ENCODE peak calls at places on chromosomes 5 and 9, in six cellular contexts. M is Panc1, N is A549, O is GM23338, Z is HL-60, U is HepG2. A is an unnamed sample.
A peak's percentile ranks its signal among the peaks of the same experiment; 100 is the strongest.

GRCh38 chr5:100790951-100791350 is 112.1 kb downstream of the ST8SIA4 start:
- DNase-seq in M (no peak), N (no peak), O (no peak), Z (no peak), U (no peak), A (no peak)

GRCh38 chr5:131186561-131187256 is 16.0 kb downstream of the LYRM7 start:
- DNase-seq in M (peak; percentile 68), N (no peak), O (no peak), Z (no peak), U (no peak), A (no peak)

GRCh38 chr9:137194388-137194787 is 5.9 kb downstream of the SSNA1 start:
- DNase-seq in M (no peak), N (no peak), O (no peak), Z (no peak), U (no peak), A (no peak)

GRCh38 chr5:106397700-106398099 is 1273.0 kb downstream of the EFNA5 start:
- DNase-seq in M (peak; percentile 86), N (no peak), O (no peak), Z (no peak), U (no peak), A (no peak)

GRCh38 chr9:38127271-38127839 is 58.3 kb upstream of the SHB start:
- DNase-seq in M (no peak), N (no peak), O (no peak), Z (no peak), U (no peak), A (no peak)

GRCh38 chr5:111829701-111830100 is 72.7 kb upstream of the NREP start:
- DNase-seq in M (no peak), N (no peak), O (no peak), Z (no peak), U (no peak), A (no peak)

GRCh38 chr5:110865400-110866094 is 126.7 kb downstream of the SLC25A46 start:
- DNase-seq in M (peak; percentile 13), N (peak; percentile 7), O (peak; percentile 87), Z (peak; percentile 1), U (peak; percentile 28), A (peak; percentile 34)

GRCh38 chr5:54049963-54050362 is 260.4 kb downstream of the ARL15 start:
- DNase-seq in M (no peak), N (no peak), O (no peak), Z (no peak), U (no peak), A (no peak)

GRCh38 chr5:15290953-15291352 is 209.0 kb upstream of the FBXL7 start:
- DNase-seq in M (no peak), N (no peak), O (peak; percentile 49), Z (no peak), U (no peak), A (no peak)

GRCh38 chr5:66144799-66145390 is 795 bp downstream of the SREK1 start:
- DNase-seq in M (peak; percentile 61), N (peak; percentile 32), O (no peak), Z (no peak), U (peak; percentile 45), A (no peak)

GRCh38 chr9:5893591-5894236 is 3.0 kb downstream of the MLANA start:
- DNase-seq in M (no peak), N (no peak), O (no peak), Z (no peak), U (peak; percentile 98), A (no peak)

GRCh38 chr5:131997026-131997726 is 14.3 kb downstream of the ACSL6 start:
- DNase-seq in M (no peak), N (no peak), O (no peak), Z (no peak), U (no peak), A (no peak)

GRCh38 chr9:7298123-7298522 is 501.5 kb downstream of the DMAC1 start:
- DNase-seq in M (no peak), N (no peak), O (no peak), Z (no peak), U (no peak), A (no peak)

GRCh38 chr5:113128931-113129330 is 152.3 kb downstream of the DCP2 start:
- DNase-seq in M (no peak), N (no peak), O (no peak), Z (no peak), U (no peak), A (no peak)

GRCh38 chr5:6766558-6767191 is 53.4 kb downstream of the TENT4A start:
- DNase-seq in M (peak; percentile 68), N (peak; percentile 96), O (no peak), Z (peak; percentile 89), U (no peak), A (peak; percentile 89)

GRCh38 chr5:123125172-123125508 is 36.1 kb downstream of the PRDM6 start:
- DNase-seq in M (no peak), N (no peak), O (no peak), Z (no peak), U (no peak), A (no peak)

GRCh38 chr9:134600836-134601638 is 40.6 kb upstream of the COL5A1 start:
- DNase-seq in M (no peak), N (no peak), O (no peak), Z (no peak), U (no peak), A (no peak)

GRCh38 chr5:39219433-39219832 is at the start of gene FYB1:
- DNase-seq in M (no peak), N (no peak), O (no peak), Z (peak; percentile 87), U (no peak), A (no peak)

GRCh38 chr9:133103183-133103986 is 17.7 kb downstream of the RALGDS start:
- DNase-seq in M (peak; percentile 33), N (peak; percentile 72), O (peak; percentile 60), Z (no peak), U (peak; percentile 34), A (peak; percentile 93)

GRCh38 chr5:150598821-150599273 is 41.6 kb upstream of the SYNPO start:
- DNase-seq in M (no peak), N (no peak), O (no peak), Z (no peak), U (no peak), A (no peak)

GRCh38 chr5:169002941-169003555 is 297.9 kb downstream of the SLIT3 start:
- DNase-seq in M (no peak), N (no peak), O (no peak), Z (no peak), U (no peak), A (no peak)

GRCh38 chr9:121194730-121195129 is 6.9 kb downstream of the RAB14 start:
- DNase-seq in M (no peak), N (no peak), O (no peak), Z (no peak), U (no peak), A (no peak)

GRCh38 chr5:11912-12311 is 80.1 kb upstream of the PLEKHG4B start:
- DNase-seq in M (no peak), N (no peak), O (no peak), Z (no peak), U (no peak), A (no peak)

GRCh38 chr5:54742417-54742889 is 224.9 kb downstream of the SNX18 start:
- DNase-seq in M (no peak), N (peak; percentile 19), O (peak; percentile 44), Z (no peak), U (no peak), A (no peak)

GRCh38 chr9:37408933-37409710 is 13.4 kb upstream of the GRHPR start:
- DNase-seq in M (no peak), N (no peak), O (no peak), Z (no peak), U (no peak), A (no peak)

GRCh38 chr9:129888085-129888808 is 53.0 kb downstream of the USP20 start:
- DNase-seq in M (no peak), N (no peak), O (no peak), Z (peak; percentile 97), U (no peak), A (no peak)

GRCh38 chr5:62689599-62690368 is 111.2 kb downstream of the LRRC70 start:
- DNase-seq in M (no peak), N (no peak), O (no peak), Z (peak; percentile 12), U (no peak), A (no peak)

GRCh38 chr9:132011309-132011708 is 68.4 kb downstream of the MED27 start:
- DNase-seq in M (no peak), N (no peak), O (no peak), Z (no peak), U (no peak), A (no peak)
- TF ChIP-seq REST in M (no peak), N (no peak), O (no peak), Z (no peak), U (no peak), A (no peak)

GRCh38 chr9:70112981-70113380 is 69.3 kb downstream of the MAMDC2 start:
- DNase-seq in M (no peak), N (no peak), O (no peak), Z (no peak), U (peak; percentile 17), A (no peak)

GRCh38 chr9:70111641-70112236 is 68.1 kb downstream of the MAMDC2 start:
- DNase-seq in M (no peak), N (no peak), O (no peak), Z (no peak), U (peak; percentile 22), A (no peak)

GRCh38 chr9:70108181-70108580 is 64.5 kb downstream of the MAMDC2 start:
- DNase-seq in M (no peak), N (no peak), O (no peak), Z (no peak), U (no peak), A (no peak)

GRCh38 chr9:70111042-70111602 is 67.5 kb downstream of the MAMDC2 start:
- DNase-seq in M (no peak), N (peak; percentile 27), O (peak; percentile 93), Z (peak; percentile 31), U (peak; percentile 31), A (peak; percentile 39)

GRCh38 chr9:70110194-70111041 is 66.8 kb downstream of the MAMDC2 start:
- DNase-seq in M (no peak), N (no peak), O (no peak), Z (no peak), U (no peak), A (no peak)
- TF ChIP-seq REST in M (no peak), N (no peak), O (no peak), Z (no peak), U (no peak), A (no peak)

GRCh38 chr5:125215593-125215992 is 469.2 kb upstream of the ZNF608 start:
- DNase-seq in M (no peak), N (no peak), O (no peak), Z (no peak), U (no peak), A (no peak)
- TF ChIP-seq REST in M (no peak), N (no peak), O (no peak), Z (no peak), U (no peak), A (no peak)

DNA sequence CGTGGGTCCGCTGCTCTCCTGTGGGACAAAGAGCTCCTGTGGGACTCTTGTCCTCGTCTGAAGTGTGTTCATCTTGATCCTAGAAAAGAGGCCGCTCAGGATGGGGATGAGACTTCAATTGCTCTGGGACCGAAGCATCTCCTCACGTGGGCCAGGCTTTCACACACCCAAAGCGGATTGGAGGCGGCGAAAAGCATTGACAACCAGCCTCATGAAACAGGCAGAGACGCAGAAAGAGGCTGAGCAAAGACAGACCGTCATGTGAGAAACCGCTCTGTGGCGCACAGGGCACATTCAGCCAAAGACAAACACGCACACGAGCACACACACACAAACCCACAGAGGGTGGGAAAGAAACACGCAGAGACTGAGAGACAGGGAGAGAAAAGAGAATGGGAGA is 479.5 kb downstream of the SPATA31A7 start:
- DNase-seq in M (no peak), N (no peak), O (no peak), Z (no peak), U (no peak), A (no peak)
- TF ChIP-seq REST in M (no peak), N (no peak), O (no peak), Z (no peak), U (no peak), A (no peak)

GRCh38 chr5:81924467-81924866 is 47.4 kb upstream of the ATG10 start:
- DNase-seq in M (no peak), N (no peak), O (no peak), Z (no peak), U (no peak), A (no peak)
- TF ChIP-seq REST in M (no peak), N (no peak), O (no peak), Z (no peak), U (no peak), A (no peak)